ENCODE peak calls at places on chromosome 16, in nine cellular contexts. F is AG09309, A is gastrocnemius medialis, P is GM10248, Q is neural crest cell, S is HFF-Myc, W is heart right ventricle, V is GM13977, D is dorsolateral prefrontal cortex. N is an unnamed sample.

GRCh38 chr16:30121741-30122620 is 1.0 kb downstream of the MAPK3 start:
- DNase-seq in D (no peak), F (no peak), S (no peak), P (no peak), Q (no peak), W (peak; percentile 82), V (no peak), A (peak; percentile 49), N (no peak)

GRCh38 chr16:17828012-17828411 is 357.3 kb upstream of the XYLT1 start:
- DNase-seq in P (no peak), A (no peak), V (no peak), D (no peak), S (peak; percentile 83), Q (no peak), F (peak; percentile 87), W (no peak), N (peak; percentile 88)

GRCh38 chr16:51084074-51084928 is 66.8 kb downstream of the SALL1 start:
- DNase-seq in P (no peak), Q (no peak), D (no peak), S (no peak), V (no peak), W (no peak), F (no peak), A (no peak), N (peak; percentile 5)

GRCh38 chr16:27230562-27230991 is 27.3 kb downstream of the KDM8 start:
- DNase-seq in A (no peak), W (no peak), D (no peak), V (no peak), F (no peak), P (no peak), S (no peak), Q (no peak), N (no peak)

GRCh38 chr16:84761448-84762368 is 58.1 kb upstream of the CRISPLD2 start:
- DNase-seq in D (no peak), A (no peak), W (no peak), Q (no peak), S (no peak), V (no peak), F (no peak), P (no peak), N (peak; percentile 18)

GRCh38 chr16:30183961-30184429 is 593 bp downstream of the CORO1A start:
- DNase-seq in S (no peak), P (peak; percentile 83), Q (no peak), D (no peak), A (peak; percentile 21), W (peak; percentile 40), F (no peak), V (peak; percentile 81), N (no peak)

GRCh38 chr16:23008041-23008440 is 141.2 kb downstream of the USP31 start:
- DNase-seq in V (no peak), D (no peak), P (no peak), A (no peak), S (no peak), Q (no peak), W (no peak), F (no peak), N (no peak)

GRCh38 chr16:84724619-84725307 is 25.0 kb downstream of the USP10 start:
- DNase-seq in D (no peak), A (no peak), P (peak; percentile 41), S (peak; percentile 32), W (no peak), F (no peak), V (peak; percentile 25), Q (no peak), N (peak; percentile 39)

GRCh38 chr16:87855852-87856715 is 13.2 kb downstream of the SLC7A5 start:
- DNase-seq in Q (no peak), S (no peak), A (peak; percentile 77), D (peak; percentile 59), W (peak; percentile 56), F (no peak), P (no peak), V (peak; percentile 38), N (no peak)

GRCh38 chr16:67477960-67478554 is 2.9 kb downstream of the ATP6V0D1 start:
- DNase-seq in P (no peak), D (no peak), Q (no peak), V (no peak), A (no peak), F (no peak), W (no peak), S (no peak), N (no peak)

GRCh38 chr16:12132850-12133249 is 156.3 kb downstream of the SNX29 start:
- DNase-seq in P (no peak), Q (no peak), A (no peak), D (no peak), F (no peak), V (no peak), W (no peak), S (no peak), N (no peak)

GRCh38 chr16:23520500-23520899 is 10.2 kb upstream of the GGA2 start:
- DNase-seq in F (no peak), A (no peak), Q (no peak), V (no peak), D (no peak), P (no peak), W (no peak), S (no peak), N (no peak)

GRCh38 chr16:25264599-25264998 is 7.0 kb upstream of the ZKSCAN2 start:
- DNase-seq in Q (peak; percentile 8), P (no peak), V (no peak), A (no peak), W (no peak), S (no peak), F (no peak), D (no peak), N (no peak)

DNA sequence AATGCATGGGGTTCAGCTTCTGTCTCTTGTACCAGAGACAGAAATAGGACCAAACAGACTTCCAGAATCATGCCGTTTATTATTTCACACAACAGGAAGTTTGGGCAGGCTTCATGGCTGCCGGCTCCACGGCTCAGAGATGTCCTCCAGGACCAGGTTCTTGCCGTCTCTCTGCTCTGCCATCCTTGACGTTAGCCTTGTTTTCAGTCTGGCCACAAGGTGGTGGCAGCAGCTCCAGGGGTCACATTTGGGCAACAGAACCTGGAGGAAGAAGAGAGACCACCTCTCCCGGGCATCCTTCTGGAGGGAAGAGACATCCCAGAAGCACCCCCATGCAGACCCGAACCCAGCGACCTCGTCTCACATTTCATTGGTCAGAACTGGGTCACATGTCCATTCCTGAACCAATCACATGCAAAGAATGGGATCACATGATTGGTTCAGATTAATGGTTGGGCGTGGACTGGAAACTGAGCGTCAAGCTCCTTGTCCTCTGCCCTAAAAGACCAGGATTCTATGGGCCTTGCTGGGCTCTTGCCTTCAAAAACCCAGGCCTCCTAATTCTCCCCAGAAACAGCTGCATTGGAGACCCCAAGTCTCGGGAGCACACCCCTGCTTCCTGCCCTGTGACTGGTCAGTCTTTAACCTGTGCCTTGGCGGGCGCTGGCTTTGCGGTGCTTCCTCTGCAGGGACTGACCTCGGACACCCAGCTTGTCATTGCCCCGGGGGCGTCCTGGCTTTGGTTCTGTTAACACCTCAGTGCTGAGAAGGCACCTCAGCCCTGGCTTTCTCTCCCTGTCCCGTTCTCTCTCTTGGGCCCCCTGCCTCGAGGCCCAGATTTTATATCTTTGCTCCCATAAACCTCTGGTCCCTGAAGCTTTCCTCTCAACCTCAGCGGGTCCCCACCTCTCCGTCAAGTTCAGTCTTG is 63.3 kb downstream of the IRF8 start:
- DNase-seq in F (no peak), A (no peak), S (no peak), P (no peak), D (no peak), W (no peak), V (no peak), Q (no peak), N (no peak)
- TF ChIP-seq CTCF in F (no peak), A (no peak), S (no peak), P (no peak), D (no peak), W (no peak), V (no peak), Q (no peak), N (no peak)

GRCh38 chr16:62276632-62277031 is 240.4 kb upstream of the CDH8 start:
- DNase-seq in W (no peak), F (no peak), V (no peak), D (no peak), P (no peak), A (no peak), S (no peak), Q (no peak), N (no peak)
- TF ChIP-seq CTCF in W (no peak), F (no peak), V (no peak), D (no peak), P (no peak), A (no peak), S (no peak), Q (no peak), N (no peak)

GRCh38 chr16:10983175-10983558 is 38.8 kb downstream of the CLEC16A start:
- DNase-seq in A (no peak), F (no peak), S (no peak), D (no peak), W (no peak), V (no peak), Q (no peak), P (peak; percentile 34), N (no peak)
- TF ChIP-seq CTCF in A (peak; percentile 11), F (no peak), S (no peak), D (no peak), W (no peak), V (peak; percentile 37), Q (no peak), P (peak; percentile 26), N (no peak)

GRCh38 chr16:64047207-64047606 is 1074.7 kb downstream of the CDH11 start:
- DNase-seq in W (no peak), Q (no peak), F (no peak), P (no peak), A (no peak), V (no peak), D (no peak), S (no peak), N (no peak)

GRCh38 chr16:64047878-64048277 is 1074.0 kb downstream of the CDH11 start:
- DNase-seq in W (no peak), V (no peak), A (no peak), S (no peak), P (no peak), D (no peak), F (no peak), Q (no peak), N (no peak)

GRCh38 chr16:64051826-64052225 is 1070.0 kb downstream of the CDH11 start:
- DNase-seq in F (no peak), A (no peak), D (no peak), V (no peak), P (no peak), W (no peak), S (peak; percentile 1), Q (no peak), N (peak; percentile 0)
- TF ChIP-seq CTCF in F (peak; percentile 42), A (no peak), D (peak; percentile 12), V (peak; percentile 42), P (no peak), W (no peak), S (peak; percentile 16), Q (peak; percentile 70), N (peak; percentile 37)

GRCh38 chr16:70252355-70252988 is 732 bp upstream of the EXOSC6 start:
- DNase-seq in V (no peak), S (no peak), Q (peak; percentile 29), A (no peak), W (no peak), D (no peak), F (no peak), P (no peak), N (peak; percentile 17)
- TF ChIP-seq CTCF in V (peak; percentile 43), S (peak; percentile 54), Q (peak; percentile 54), A (no peak), W (no peak), D (no peak), F (peak; percentile 58), P (peak; percentile 26), N (peak; percentile 46)

GRCh38 chr16:1180772-1181714 is 28.1 kb downstream of the CACNA1H start:
- DNase-seq in D (no peak), S (no peak), P (no peak), W (peak; percentile 71), A (peak; percentile 23), F (no peak), V (no peak), Q (no peak), N (no peak)
- TF ChIP-seq CTCF in D (no peak), S (no peak), P (no peak), W (no peak), A (no peak), F (no peak), V (peak; percentile 17), Q (peak; percentile 14), N (no peak)